ENCODE peak calls at places on chromosome 14, in nine cellular contexts. One of them, this sample, is unnamed.

GRCh38 chr14:94054936-94055335 is 26.1 kb downstream of the DDX24 start:
- DNase-seq in left cardiac atrium: no peak
- DNase-seq in cardiac muscle cell: no peak
- DNase-seq in EL: no peak
- DNase-seq in activated T-helper 1 cell treated with Interleukin-2 at 50 U/mL for 16 hours: no peak
- DNase-seq in stimulated activated CD4-positive, alpha-beta T cell treated with anti-CD3 and anti-CD28 coated beads, TNF-alpha, amount 100 ng/mL, for 48 hours: no peak
- DNase-seq in central memory CD8-positive, alpha-beta T cell: no peak
- DNase-seq in activated T-cell treated with anti-CD3 and anti-CD28 coated beads for 1 hour: no peak
- DNase-seq in SJCRH30: no peak
- DNase-seq in this sample: no peak

GRCh38 chr14:102829106-102829505 is 51.9 kb downstream of the TRAF3 start:
- DNase-seq in EL: no peak
- DNase-seq in left cardiac atrium: no peak
- DNase-seq in stimulated activated CD4-positive, alpha-beta T cell treated with anti-CD3 and anti-CD28 coated beads, TNF-alpha, amount 100 ng/mL, for 48 hours: no peak
- DNase-seq in activated T-cell treated with anti-CD3 and anti-CD28 coated beads for 1 hour: no peak
- DNase-seq in SJCRH30: peak
- DNase-seq in cardiac muscle cell: no peak
- DNase-seq in activated T-helper 1 cell treated with Interleukin-2 at 50 U/mL for 16 hours: no peak
- DNase-seq in central memory CD8-positive, alpha-beta T cell: no peak
- DNase-seq in this sample: no peak

GRCh38 chr14:91867316-91867988 is at the start of gene TC2N:
- DNase-seq in left cardiac atrium: no peak
- DNase-seq in activated T-cell treated with anti-CD3 and anti-CD28 coated beads for 1 hour: no peak
- DNase-seq in stimulated activated CD4-positive, alpha-beta T cell treated with anti-CD3 and anti-CD28 coated beads, TNF-alpha, amount 100 ng/mL, for 48 hours: no peak
- DNase-seq in central memory CD8-positive, alpha-beta T cell: peak
- DNase-seq in SJCRH30: no peak
- DNase-seq in activated T-helper 1 cell treated with Interleukin-2 at 50 U/mL for 16 hours: peak
- DNase-seq in cardiac muscle cell: no peak
- DNase-seq in EL: no peak
- DNase-seq in this sample: no peak

GRCh38 chr14:78022059-78022458 is 148.1 kb upstream of the NRXN3 start:
- DNase-seq in activated T-helper 1 cell treated with Interleukin-2 at 50 U/mL for 16 hours: no peak
- DNase-seq in left cardiac atrium: peak
- DNase-seq in stimulated activated CD4-positive, alpha-beta T cell treated with anti-CD3 and anti-CD28 coated beads, TNF-alpha, amount 100 ng/mL, for 48 hours: peak
- DNase-seq in cardiac muscle cell: peak
- DNase-seq in SJCRH30: peak
- DNase-seq in activated T-cell treated with anti-CD3 and anti-CD28 coated beads for 1 hour: no peak
- DNase-seq in central memory CD8-positive, alpha-beta T cell: no peak
- DNase-seq in EL: peak
- DNase-seq in this sample: peak

GRCh38 chr14:58772814-58773620 is 135.3 kb downstream of the DACT1 start:
- DNase-seq in left cardiac atrium: no peak
- DNase-seq in SJCRH30: peak
- DNase-seq in cardiac muscle cell: peak
- DNase-seq in central memory CD8-positive, alpha-beta T cell: no peak
- DNase-seq in stimulated activated CD4-positive, alpha-beta T cell treated with anti-CD3 and anti-CD28 coated beads, TNF-alpha, amount 100 ng/mL, for 48 hours: no peak
- DNase-seq in EL: no peak
- DNase-seq in activated T-helper 1 cell treated with Interleukin-2 at 50 U/mL for 16 hours: no peak
- DNase-seq in activated T-cell treated with anti-CD3 and anti-CD28 coated beads for 1 hour: no peak
- DNase-seq in this sample: no peak

GRCh38 chr14:26531894-26532293 is 65.9 kb downstream of the NOVA1 start:
- DNase-seq in left cardiac atrium: no peak
- DNase-seq in activated T-cell treated with anti-CD3 and anti-CD28 coated beads for 1 hour: no peak
- DNase-seq in EL: no peak
- DNase-seq in central memory CD8-positive, alpha-beta T cell: no peak
- DNase-seq in stimulated activated CD4-positive, alpha-beta T cell treated with anti-CD3 and anti-CD28 coated beads, TNF-alpha, amount 100 ng/mL, for 48 hours: no peak
- DNase-seq in cardiac muscle cell: no peak
- DNase-seq in SJCRH30: peak
- DNase-seq in activated T-helper 1 cell treated with Interleukin-2 at 50 U/mL for 16 hours: no peak
- DNase-seq in this sample: no peak

GRCh38 chr14:100773331-100774163 is 46.9 kb downstream of the DLK1 start:
- DNase-seq in activated T-cell treated with anti-CD3 and anti-CD28 coated beads for 1 hour: no peak
- DNase-seq in EL: no peak
- DNase-seq in stimulated activated CD4-positive, alpha-beta T cell treated with anti-CD3 and anti-CD28 coated beads, TNF-alpha, amount 100 ng/mL, for 48 hours: no peak
- DNase-seq in central memory CD8-positive, alpha-beta T cell: no peak
- DNase-seq in left cardiac atrium: no peak
- DNase-seq in cardiac muscle cell: no peak
- DNase-seq in SJCRH30: no peak
- DNase-seq in activated T-helper 1 cell treated with Interleukin-2 at 50 U/mL for 16 hours: no peak
- DNase-seq in this sample: peak

GRCh38 chr14:34038358-34039057 is 87.6 kb upstream of the EGLN3 start:
- DNase-seq in EL: no peak
- DNase-seq in cardiac muscle cell: no peak
- DNase-seq in left cardiac atrium: no peak
- DNase-seq in SJCRH30: peak
- DNase-seq in activated T-cell treated with anti-CD3 and anti-CD28 coated beads for 1 hour: no peak
- DNase-seq in stimulated activated CD4-positive, alpha-beta T cell treated with anti-CD3 and anti-CD28 coated beads, TNF-alpha, amount 100 ng/mL, for 48 hours: no peak
- DNase-seq in central memory CD8-positive, alpha-beta T cell: no peak
- DNase-seq in activated T-helper 1 cell treated with Interleukin-2 at 50 U/mL for 16 hours: no peak
- DNase-seq in this sample: no peak

GRCh38 chr14:71692496-71692895 is 239.7 kb upstream of the RGS6 start:
- DNase-seq in central memory CD8-positive, alpha-beta T cell: no peak
- DNase-seq in stimulated activated CD4-positive, alpha-beta T cell treated with anti-CD3 and anti-CD28 coated beads, TNF-alpha, amount 100 ng/mL, for 48 hours: no peak
- DNase-seq in left cardiac atrium: no peak
- DNase-seq in EL: peak
- DNase-seq in activated T-cell treated with anti-CD3 and anti-CD28 coated beads for 1 hour: no peak
- DNase-seq in activated T-helper 1 cell treated with Interleukin-2 at 50 U/mL for 16 hours: no peak
- DNase-seq in cardiac muscle cell: no peak
- DNase-seq in SJCRH30: no peak
- DNase-seq in this sample: peak